ENCODE peak calls at places on chromosomes 6 and 20, in seven cellular contexts. L is left lung, I is neural progenitor cell, Z is heart right ventricle, S is right atrium auricular region, P is kidney epithelial cell, M is stomach. Y is an unnamed sample.

GRCh38 chr20:45206746-45207145 is at the start of gene SEMG1:
- DNase-seq in L (no peak), I (no peak), Z (no peak), S (no peak), P (no peak), M (no peak), Y (no peak)

GRCh38 chr6:97177905-97178304 is 105.1 kb downstream of the MMS22L start:
- DNase-seq in L (no peak), I (no peak), Z (no peak), S (no peak), P (no peak), M (no peak), Y (no peak)

GRCh38 chr20:36969478-36970186 is 18.1 kb upstream of the SAMHD1 start:
- DNase-seq in L (no peak), I (no peak), Z (no peak), S (no peak), P (no peak), M (no peak), Y (no peak)

GRCh38 chr6:90483116-90483839 is 103.6 kb downstream of the MAP3K7 start:
- DNase-seq in L (no peak), I (no peak), Z (no peak), S (no peak), P (no peak), M (no peak), Y (no peak)

GRCh38 chr6:44966449-44967091 is 361.6 kb upstream of the RUNX2 start:
- DNase-seq in L (no peak), I (no peak), Z (no peak), S (no peak), P (peak), M (no peak), Y (peak)

GRCh38 chr6:81996414-81996813 is 243.9 kb upstream of the TENT5A start:
- DNase-seq in L (no peak), I (no peak), Z (no peak), S (no peak), P (no peak), M (no peak), Y (no peak)

GRCh38 chr20:33437141-33437911 is 6.2 kb downstream of the SNTA1 start:
- DNase-seq in L (no peak), I (no peak), Z (peak), S (peak), P (no peak), M (no peak), Y (no peak)

GRCh38 chr6:4354181-4354580 is 218.8 kb upstream of the ECI2 start:
- DNase-seq in L (no peak), I (no peak), Z (no peak), S (no peak), P (no peak), M (peak), Y (no peak)

GRCh38 chr6:83221886-83222479 is 28.8 kb downstream of the RWDD2A start:
- DNase-seq in L (no peak), I (peak), Z (no peak), S (no peak), P (no peak), M (no peak), Y (peak)

GRCh38 chr6:69022991-69023390 is 387.9 kb downstream of the ADGRB3 start:
- DNase-seq in L (no peak), I (no peak), Z (no peak), S (no peak), P (no peak), M (no peak), Y (no peak)

GRCh38 chr6:14706378-14706929 is 539.4 kb upstream of the JARID2 start:
- DNase-seq in L (peak), I (no peak), Z (peak), S (peak), P (peak), M (no peak), Y (peak)

GRCh38 chr6:165729307-165729936 is 66.4 kb upstream of the PDE10A start:
- DNase-seq in L (no peak), I (peak), Z (peak), S (no peak), P (no peak), M (peak), Y (no peak)

GRCh38 chr6:105669232-105669631 is 266.4 kb upstream of the PREP start:
- DNase-seq in L (no peak), I (no peak), Z (no peak), S (no peak), P (no peak), M (no peak), Y (no peak)

GRCh38 chr6:39366875-39367618 is 44.5 kb upstream of the KCNK16 start:
- DNase-seq in L (no peak), I (no peak), Z (no peak), S (no peak), P (no peak), M (no peak), Y (no peak)

GRCh38 chr6:113258771-113259170 is 598.4 kb upstream of the MARCKS start:
- DNase-seq in L (no peak), I (no peak), Z (no peak), S (no peak), P (no peak), M (no peak), Y (no peak)

GRCh38 chr20:845967-846893 is 12.7 kb downstream of the FAM110A start:
- DNase-seq in L (no peak), I (no peak), Z (no peak), S (no peak), P (no peak), M (no peak), Y (no peak)

GRCh38 chr6:129923520-129923919 is 62.4 kb upstream of the TMEM244 start:
- DNase-seq in L (no peak), I (no peak), Z (no peak), S (no peak), P (no peak), M (no peak), Y (no peak)

GRCh38 chr20:19265646-19266374 is 53.4 kb downstream of the SLC24A3 start:
- DNase-seq in L (no peak), I (no peak), Z (no peak), S (no peak), P (no peak), M (no peak), Y (no peak)

GRCh38 chr6:127078669-127079068 is 39.8 kb upstream of the RSPO3 start:
- DNase-seq in L (no peak), I (no peak), Z (no peak), S (no peak), P (no peak), M (no peak), Y (no peak)

GRCh38 chr6:71967436-71967835 is 81.1 kb downstream of the RIMS1 start:
- DNase-seq in L (no peak), I (no peak), Z (no peak), S (no peak), P (peak), M (no peak), Y (no peak)

GRCh38 chr6:38352636-38353035 is 287.1 kb downstream of the BTBD9 start:
- DNase-seq in L (no peak), I (no peak), Z (no peak), S (no peak), P (no peak), M (no peak), Y (no peak)

GRCh38 chr6:133757330-133757729 is 131.6 kb upstream of the TCF21 start:
- DNase-seq in L (no peak), I (no peak), Z (no peak), S (no peak), P (no peak), M (no peak), Y (no peak)

GRCh38 chr6:13447949-13448724 is 39.3 kb downstream of the GFOD1 start:
- DNase-seq in L (no peak), I (no peak), Z (no peak), S (no peak), P (no peak), M (no peak), Y (no peak)

GRCh38 chr6:13407709-13408695 is 79.4 kb downstream of the GFOD1 start:
- DNase-seq in L (peak), I (no peak), Z (peak), S (no peak), P (peak), M (peak), Y (no peak)

GRCh38 chr6:149881066-149881766 is 16.7 kb downstream of the RAET1E start:
- DNase-seq in L (no peak), I (no peak), Z (no peak), S (no peak), P (no peak), M (no peak), Y (no peak)

GRCh38 chr6:149924933-149925252 is 2.0 kb upstream of the RAET1G start:
- DNase-seq in L (no peak), I (no peak), Z (no peak), S (no peak), P (no peak), M (no peak), Y (no peak)

GRCh38 chr6:167977717-167978467 is 19.6 kb upstream of the KIF25 start:
- DNase-seq in L (no peak), I (no peak), Z (no peak), S (no peak), P (no peak), M (no peak), Y (no peak)

GRCh38 chr20:41001497-41001896 is 27.1 kb upstream of the TOP1 start:
- DNase-seq in L (no peak), I (no peak), Z (no peak), S (no peak), P (no peak), M (no peak), Y (no peak)

GRCh38 chr6:163711615-163712568 is 297.4 kb downstream of the QKI start:
- DNase-seq in L (peak), I (no peak), Z (peak), S (peak), P (no peak), M (no peak), Y (peak)

DNA sequence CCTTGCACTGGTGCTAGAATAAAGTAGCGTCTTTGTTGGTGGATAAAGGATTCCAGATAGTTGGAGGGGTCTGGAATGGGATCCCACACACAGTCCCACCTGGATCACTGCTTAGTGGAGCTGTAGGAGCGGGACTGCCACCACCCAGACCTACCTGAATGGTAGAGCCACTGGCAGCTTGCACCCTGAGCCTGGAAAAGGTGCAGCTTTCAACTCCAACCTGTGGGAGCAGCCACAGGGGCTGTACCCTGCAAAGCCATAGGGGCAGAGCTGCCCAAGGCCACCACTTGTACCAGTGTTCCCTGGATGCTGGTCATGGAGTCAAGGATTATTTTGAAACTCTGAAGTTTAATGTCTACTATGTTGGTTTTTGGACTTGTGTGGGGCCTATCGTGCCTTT is 26.9 kb downstream of the VTA1 start:
- DNase-seq in L (no peak), I (no peak), Z (no peak), S (no peak), P (no peak), M (no peak), Y (no peak)
- TF ChIP-seq CTCF in L (no peak), I (no peak), Z (no peak), S (no peak), P (no peak), M (no peak), Y (no peak)

GRCh38 chr6:26270903-26271639 is 93.9 kb upstream of the BTN3A2 start:
- DNase-seq in L (peak), I (peak), Z (peak), S (peak), P (peak), M (peak), Y (peak)

GRCh38 chr6:26268659-26269402 is 96.2 kb upstream of the BTN3A2 start:
- DNase-seq in L (no peak), I (peak), Z (no peak), S (no peak), P (no peak), M (no peak), Y (no peak)

GRCh38 chr6:26271640-26272090 is 93.3 kb upstream of the BTN3A2 start:
- DNase-seq in L (no peak), I (no peak), Z (no peak), S (no peak), P (no peak), M (no peak), Y (no peak)

GRCh38 chr6:26270121-26270861 is 94.7 kb upstream of the BTN3A2 start:
- DNase-seq in L (no peak), I (peak), Z (no peak), S (no peak), P (no peak), M (no peak), Y (no peak)

DNA sequence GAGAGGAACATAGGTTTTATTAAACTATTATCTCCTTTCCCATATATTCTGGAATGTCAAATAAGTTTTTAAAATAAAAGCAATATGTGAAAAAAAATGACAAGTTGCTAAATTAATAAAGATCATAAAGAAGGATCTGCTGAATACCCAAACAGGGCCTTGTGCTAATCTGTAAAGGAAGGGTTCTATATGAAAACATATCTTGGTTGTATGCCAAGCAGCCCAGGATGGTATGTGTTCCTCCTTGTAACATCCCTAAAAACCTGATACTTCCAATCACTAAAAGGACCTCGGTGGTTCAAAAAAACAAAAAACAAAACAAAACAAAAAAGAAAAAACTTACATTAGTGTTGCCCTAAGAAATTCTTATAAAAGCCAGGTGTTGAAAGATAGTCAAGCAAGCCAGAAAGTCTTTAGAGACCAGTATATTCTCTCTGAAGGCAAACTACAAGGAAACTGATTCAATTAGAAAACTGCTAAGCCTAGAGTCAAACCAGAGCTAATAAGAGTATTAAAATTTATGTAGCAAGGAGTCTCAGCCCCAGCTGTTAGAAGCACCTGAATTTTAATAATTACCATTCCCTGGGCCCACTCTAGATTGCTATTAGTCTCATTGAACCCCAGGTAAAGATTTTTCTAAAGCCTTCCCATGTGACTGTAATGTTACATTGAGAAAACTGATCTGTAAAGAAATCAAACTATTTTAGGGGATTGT is 95.4 kb upstream of the BTN3A2 start:
- DNase-seq in L (no peak), I (no peak), Z (no peak), S (no peak), P (no peak), M (no peak), Y (no peak)
- H3K4me3 ChIP-seq in L (no peak), I (peak), Z (no peak), S (no peak), P (peak), M (no peak), Y (peak)

GRCh38 chr20:47465335-47466090 is 36.2 kb upstream of the NCOA3 start:
- DNase-seq in L (no peak), I (no peak), Z (no peak), S (no peak), P (no peak), M (no peak), Y (no peak)

GRCh38 chr20:47464380-47465101 is 37.1 kb upstream of the NCOA3 start:
- DNase-seq in L (peak), I (no peak), Z (peak), S (peak), P (peak), M (peak), Y (peak)

GRCh38 chr20:47466704-47467459 is 34.8 kb upstream of the NCOA3 start:
- DNase-seq in L (no peak), I (no peak), Z (no peak), S (no peak), P (peak), M (no peak), Y (no peak)

GRCh38 chr20:47468290-47469050 is 33.2 kb upstream of the NCOA3 start:
- DNase-seq in L (no peak), I (no peak), Z (no peak), S (no peak), P (no peak), M (peak), Y (no peak)

GRCh38 chr20:47466193-47466592 is 35.5 kb upstream of the NCOA3 start:
- DNase-seq in L (no peak), I (no peak), Z (no peak), S (no peak), P (no peak), M (no peak), Y (no peak)
- TF ChIP-seq CTCF in L (no peak), I (no peak), Z (no peak), S (no peak), P (no peak), M (no peak), Y (no peak)

DNA sequence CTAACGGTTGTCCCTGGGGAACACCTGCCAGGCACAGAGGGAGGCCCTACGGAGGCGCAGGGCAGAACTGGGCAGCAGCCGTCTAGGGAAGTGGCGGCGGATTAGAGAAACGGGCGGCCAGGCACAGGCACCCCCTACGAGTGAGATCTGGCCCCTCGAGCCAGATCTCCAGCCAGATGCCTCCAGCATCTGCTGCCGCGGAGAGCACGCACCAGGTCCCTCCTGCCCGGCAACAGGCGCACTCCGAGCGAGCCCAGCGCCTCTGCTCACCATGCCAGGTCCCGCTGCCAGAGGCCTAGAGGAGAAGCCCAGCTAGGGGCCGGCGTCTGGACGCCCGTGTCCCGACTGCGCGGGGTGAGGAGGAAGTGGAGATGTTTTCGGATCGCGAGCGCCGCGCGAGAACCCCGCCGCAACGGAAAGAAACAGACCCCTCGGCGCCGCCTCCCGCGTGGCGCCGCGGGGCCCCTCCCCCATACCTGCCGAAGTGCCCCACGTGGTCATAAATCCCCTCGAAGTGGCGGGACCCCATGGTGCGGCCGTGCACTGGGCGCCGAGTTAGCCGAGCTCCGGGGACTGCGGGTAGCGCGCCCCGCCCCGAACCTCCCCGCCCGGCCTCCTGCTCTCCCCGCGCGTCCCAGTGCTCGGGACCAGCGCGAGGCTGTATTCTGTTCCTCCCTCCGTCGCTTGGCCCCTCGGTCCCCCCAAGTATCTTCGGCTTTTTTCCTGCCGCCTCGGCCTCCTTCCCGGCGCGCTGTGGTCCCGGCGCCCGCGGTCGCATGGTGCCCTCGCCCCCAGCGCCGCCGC is at the start of gene SLC22A16:
- DNase-seq in L (no peak), I (no peak), Z (no peak), S (no peak), P (no peak), M (no peak), Y (no peak)
- H3K4me3 ChIP-seq in L (peak), I (no peak), Z (peak), S (peak), P (peak), M (peak), Y (peak)

GRCh38 chr6:143539106-143539505 is 27.6 kb upstream of the FUCA2 start:
- DNase-seq in L (no peak), I (no peak), Z (no peak), S (no peak), P (no peak), M (no peak), Y (no peak)

GRCh38 chr6:143540192-143540591 is 28.7 kb upstream of the FUCA2 start:
- DNase-seq in L (no peak), I (no peak), Z (no peak), S (no peak), P (no peak), M (no peak), Y (no peak)

GRCh38 chr6:143538374-143538773 is 26.9 kb upstream of the FUCA2 start:
- DNase-seq in L (no peak), I (no peak), Z (no peak), S (no peak), P (no peak), M (no peak), Y (no peak)

GRCh38 chr6:143536866-143537691 is 25.6 kb upstream of the FUCA2 start:
- DNase-seq in L (peak), I (peak), Z (peak), S (no peak), P (no peak), M (peak), Y (no peak)

DNA sequence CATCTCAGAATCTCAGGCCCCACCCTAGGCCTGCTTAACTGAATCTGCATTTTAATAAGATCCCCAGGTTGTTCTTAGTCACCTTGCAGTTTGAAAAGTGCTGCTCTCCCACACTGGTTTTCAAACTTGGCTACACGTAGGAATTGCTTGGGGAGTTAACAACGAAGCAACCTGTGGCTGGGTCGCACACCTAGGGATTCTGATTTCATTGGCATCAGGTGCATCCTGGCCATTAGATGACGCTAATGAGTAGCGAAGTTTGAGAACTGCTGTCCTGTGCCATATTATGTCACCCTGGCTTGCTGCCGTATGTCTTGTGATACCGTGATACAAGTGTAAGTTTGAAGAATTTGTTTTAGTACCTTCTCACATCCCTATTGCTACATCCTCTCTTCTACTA is 28.2 kb upstream of the FUCA2 start:
- DNase-seq in L (no peak), I (peak), Z (no peak), S (no peak), P (no peak), M (no peak), Y (no peak)
- TF ChIP-seq CTCF in L (no peak), I (peak), Z (no peak), S (no peak), P (no peak), M (no peak), Y (no peak)

Y was measured in HFF-Myc.